ENCODE peak calls at places on chromosomes 12 and 14, in six cellular contexts. K is HCT116, W is H1, N is HepG2, Y is K562, D is GM12878. A is an unnamed sample.
A peak's percentile ranks its signal among the peaks of the same experiment; 100 is the strongest.

GRCh38 chr12:6968426-6968825 is 2.0 kb downstream of the PHB2 start:
- DNase-seq in K (no peak), W (no peak), N (no peak), Y (no peak), D (no peak), A (no peak)

GRCh38 chr14:69368381-69368780 is 29.7 kb downstream of the ERH start:
- DNase-seq in K (no peak), W (no peak), N (no peak), Y (no peak), D (no peak), A (no peak)

GRCh38 chr12:34109390-34109789 is 87.1 kb downstream of the ALG10 start:
- DNase-seq in K (no peak), W (no peak), N (no peak), Y (no peak), D (no peak), A (no peak)

GRCh38 chr12:56032006-56032405 is 9.7 kb upstream of the RPS26 start:
- DNase-seq in K (no peak), W (no peak), N (no peak), Y (no peak), D (no peak), A (no peak)

GRCh38 chr14:60643443-60644402 is 5.6 kb downstream of the SIX1 start:
- DNase-seq in K (no peak), W (no peak), N (peak; percentile 80), Y (no peak), D (no peak), A (no peak)

GRCh38 chr14:75879031-75879430 is 102.8 kb downstream of the TGFB3 start:
- DNase-seq in K (no peak), W (no peak), N (no peak), Y (no peak), D (no peak), A (no peak)

GRCh38 chr14:67881225-67881624 is 61.6 kb downstream of the RAD51B start:
- DNase-seq in K (no peak), W (no peak), N (no peak), Y (no peak), D (peak; percentile 81), A (no peak)

GRCh38 chr12:25715147-25715546 is 162.1 kb upstream of the LMNTD1 start:
- DNase-seq in K (no peak), W (no peak), N (no peak), Y (no peak), D (no peak), A (no peak)

GRCh38 chr14:76292561-76292960 is 83.4 kb upstream of the ESRRB start:
- DNase-seq in K (no peak), W (peak; percentile 14), N (no peak), Y (no peak), D (no peak), A (no peak)

GRCh38 chr14:59905193-59905592 is 14.8 kb upstream of the LRRC9 start:
- DNase-seq in K (no peak), W (no peak), N (no peak), Y (no peak), D (no peak), A (no peak)

GRCh38 chr14:66624319-66624937 is 116.5 kb downstream of the GPHN start:
- DNase-seq in K (peak; percentile 48), W (no peak), N (peak; percentile 53), Y (peak; percentile 4), D (peak; percentile 21), A (peak; percentile 18)
- TF ChIP-seq ZNF274 in K (no peak), W (no peak), N (no peak), Y (no peak), D (no peak), A (no peak)

GRCh38 chr12:113220593-113221180 is 577 bp upstream of the TPCN1 start:
- DNase-seq in K (no peak), W (no peak), N (no peak), Y (no peak), D (no peak), A (no peak)

GRCh38 chr12:113211160-113211559 is 10.1 kb upstream of the TPCN1 start:
- DNase-seq in K (no peak), W (no peak), N (no peak), Y (no peak), D (no peak), A (no peak)

GRCh38 chr12:113214938-113215400 is 6.3 kb upstream of the TPCN1 start:
- DNase-seq in K (peak; percentile 93), W (no peak), N (peak; percentile 81), Y (no peak), D (peak; percentile 80), A (no peak)
- TF ChIP-seq ZNF274 in K (no peak), W (no peak), N (no peak), Y (no peak), D (no peak), A (no peak)

GRCh38 chr12:32197421-32197820 is 90.8 kb downstream of the BICD1 start:
- DNase-seq in K (no peak), W (no peak), N (no peak), Y (no peak), D (no peak), A (no peak)
- TF ChIP-seq ZNF274 in K (no peak), W (no peak), N (no peak), Y (no peak), D (no peak), A (no peak)

DNA sequence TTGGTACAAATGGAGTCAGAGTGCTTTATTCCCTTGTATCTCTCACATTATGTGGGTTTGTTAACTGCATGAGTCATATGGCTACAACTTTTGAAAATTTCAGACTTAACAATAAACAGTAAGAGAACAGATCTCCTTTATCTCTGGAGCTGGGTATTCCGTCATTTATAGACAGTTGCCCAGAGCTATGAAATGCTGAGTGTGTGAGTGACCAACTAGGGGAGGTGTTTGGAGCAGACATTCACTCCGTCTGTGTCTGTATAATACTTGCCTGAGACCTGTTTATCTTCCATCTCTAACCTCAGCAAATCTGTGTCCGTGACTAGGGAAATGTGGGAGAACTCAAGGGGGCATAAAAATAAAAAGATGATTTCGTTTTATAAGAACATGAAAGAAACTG is 279.9 kb upstream of the FAR2 start:
- DNase-seq in K (no peak), W (no peak), N (no peak), Y (no peak), D (no peak), A (no peak)
- TF ChIP-seq ZNF274 in K (no peak), W (no peak), N (no peak), Y (no peak), D (no peak), A (no peak)